ENCODE peak calls at places on chromosomes 13 and 19, in nine cellular contexts. H, C, X, B, N, K, R, G and Y are unnamed samples.

GRCh38 chr19:2176336-2176994 is 12.7 kb downstream of the DOT1L start:
- DNase-seq in H (no peak), C (no peak), X (no peak), B (no peak), N (no peak), K (no peak), R (no peak), G (no peak), Y (no peak)

GRCh38 chr13:31764556-31764955 is 25.2 kb downstream of the RXFP2 start:
- DNase-seq in H (no peak), C (no peak), X (no peak), B (no peak), N (no peak), K (no peak), R (no peak), G (no peak), Y (no peak)

GRCh38 chr13:112775791-112776279 is 86.0 kb downstream of the ATP11A start:
- DNase-seq in H (no peak), C (peak; percentile 44), X (no peak), B (no peak), N (no peak), K (no peak), R (no peak), G (no peak), Y (no peak)

GRCh38 chr19:13974073-13974472 is 21.8 kb downstream of the DCAF15 start:
- DNase-seq in H (no peak), C (no peak), X (no peak), B (no peak), N (no peak), K (no peak), R (no peak), G (peak; percentile 76), Y (no peak)

GRCh38 chr13:33676700-33677048 is 141.3 kb upstream of the RFC3 start:
- DNase-seq in H (no peak), C (no peak), X (peak; percentile 64), B (peak; percentile 74), N (peak; percentile 51), K (peak; percentile 87), R (peak; percentile 70), G (no peak), Y (no peak)

GRCh38 chr13:45229172-45229571 is 28.3 kb upstream of the KCTD4 start:
- DNase-seq in H (no peak), C (no peak), X (no peak), B (no peak), N (no peak), K (no peak), R (no peak), G (no peak), Y (no peak)

GRCh38 chr19:39212377-39212742 is 8.3 kb upstream of the SYCN start:
- DNase-seq in H (no peak), C (no peak), X (no peak), B (no peak), N (no peak), K (peak; percentile 28), R (peak; percentile 43), G (no peak), Y (no peak)

GRCh38 chr19:13751436-13751835 is 12.9 kb upstream of the MRI1 start:
- DNase-seq in H (no peak), C (no peak), X (no peak), B (no peak), N (no peak), K (no peak), R (no peak), G (no peak), Y (no peak)

GRCh38 chr19:58356236-58356970 is 3.1 kb upstream of the A1BG start:
- DNase-seq in H (no peak), C (no peak), X (no peak), B (no peak), N (no peak), K (no peak), R (no peak), G (peak; percentile 9), Y (no peak)

GRCh38 chr19:30371157-30371845 is 883 bp upstream of the ZNF536 start:
- DNase-seq in H (no peak), C (no peak), X (no peak), B (no peak), N (no peak), K (no peak), R (no peak), G (no peak), Y (no peak)

GRCh38 chr13:48221301-48222190 is 11.5 kb upstream of the ITM2B start:
- DNase-seq in H (no peak), C (no peak), X (no peak), B (no peak), N (no peak), K (peak; percentile 28), R (no peak), G (no peak), Y (no peak)

GRCh38 chr13:35954207-35954560 is 177.0 kb downstream of the DCLK1 start:
- DNase-seq in H (no peak), C (no peak), X (no peak), B (no peak), N (no peak), K (no peak), R (no peak), G (no peak), Y (no peak)

GRCh38 chr13:41590122-41590521 is 132.8 kb downstream of the RGCC start:
- DNase-seq in H (no peak), C (no peak), X (no peak), B (no peak), N (no peak), K (no peak), R (no peak), G (no peak), Y (no peak)

GRCh38 chr19:13430790-13431582 is 75.3 kb downstream of the CACNA1A start:
- DNase-seq in H (no peak), C (no peak), X (peak; percentile 17), B (peak; percentile 24), N (peak; percentile 59), K (peak; percentile 29), R (peak; percentile 37), G (no peak), Y (no peak)

GRCh38 chr13:53206455-53206854 is 177.8 kb downstream of the OLFM4 start:
- DNase-seq in H (no peak), C (no peak), X (no peak), B (no peak), N (no peak), K (no peak), R (no peak), G (no peak), Y (no peak)

GRCh38 chr13:30872685-30873443 is 33.2 kb upstream of the MEDAG start:
- DNase-seq in H (peak; percentile 69), C (peak; percentile 87), X (peak; percentile 39), B (peak; percentile 49), N (peak; percentile 87), K (peak; percentile 42), R (no peak), G (no peak), Y (no peak)

GRCh38 chr13:100088282-100088647 is 628 bp upstream of the PCCA start:
- DNase-seq in H (no peak), C (no peak), X (no peak), B (no peak), N (no peak), K (no peak), R (no peak), G (no peak), Y (no peak)

GRCh38 chr13:28059214-28059613 is 41.2 kb downstream of the FLT3 start:
- DNase-seq in H (no peak), C (no peak), X (peak; percentile 8), B (peak; percentile 37), N (no peak), K (peak; percentile 70), R (peak; percentile 57), G (no peak), Y (no peak)

GRCh38 chr19:31344403-31344802 is 4.8 kb downstream of the TSHZ3 start:
- DNase-seq in H (no peak), C (no peak), X (no peak), B (no peak), N (no peak), K (no peak), R (no peak), G (no peak), Y (no peak)

GRCh38 chr13:110262944-110263343 is 44.0 kb downstream of the COL4A1 start:
- DNase-seq in H (no peak), C (no peak), X (peak; percentile 53), B (peak; percentile 66), N (no peak), K (no peak), R (no peak), G (no peak), Y (no peak)
- H3K27ac ChIP-seq in H (peak overlapping the region; percentile 79), C (peak overlapping the region; percentile 79), X (no peak overlapping the region), B (peak overlapping the region; percentile 60), N (peak overlapping the region; percentile 37), K (no peak overlapping the region), R (peak overlapping the region; percentile 51), G (no peak overlapping the region), Y (peak overlapping the region; percentile 80)

DNA sequence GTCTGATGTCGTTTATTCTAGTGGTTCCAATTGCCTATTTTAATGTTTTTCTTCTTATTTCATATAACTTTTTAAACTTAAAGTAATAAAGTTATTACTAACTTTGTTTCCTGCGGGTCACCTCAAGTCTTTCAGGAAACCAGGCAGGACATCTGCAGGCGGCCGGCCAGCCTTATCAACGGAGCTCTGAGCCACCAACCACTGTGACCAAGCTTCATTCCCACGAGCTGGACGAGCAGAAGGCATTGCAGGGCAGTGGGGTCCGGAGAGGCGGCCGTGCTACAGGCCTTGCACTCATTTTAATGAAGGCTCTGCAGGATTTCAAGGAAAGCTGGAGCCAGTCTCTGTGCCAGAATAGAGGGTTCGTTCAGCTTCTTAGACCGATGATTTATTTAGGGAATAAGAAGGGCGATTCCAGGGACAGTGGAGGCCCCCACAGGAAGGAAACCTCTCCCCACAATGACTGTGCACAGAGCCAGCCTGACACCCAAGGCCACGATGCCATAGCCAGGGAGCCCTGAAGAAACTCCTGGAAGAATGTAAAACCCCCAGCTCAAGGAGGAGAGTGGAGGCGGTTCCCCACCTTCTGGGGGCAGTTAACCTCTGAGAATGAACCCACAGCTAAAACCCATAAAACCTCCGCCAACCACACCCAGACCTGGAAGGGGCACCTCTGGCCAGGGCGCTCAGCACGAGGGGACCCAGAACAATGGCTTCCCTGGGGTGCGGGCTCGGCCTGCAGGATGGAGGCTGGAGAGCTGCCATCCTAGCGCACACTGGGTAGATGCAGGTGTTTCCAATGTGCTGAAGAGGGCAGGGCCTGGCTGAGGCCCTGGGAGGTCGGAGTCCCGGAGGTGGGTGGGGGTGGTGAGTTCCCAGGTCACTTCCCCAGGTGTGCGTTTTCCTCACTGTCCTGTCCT is 75.0 kb downstream of the RASA3 start:
- DNase-seq in H (no peak), C (no peak), X (no peak), B (no peak), N (no peak), K (no peak), R (no peak), G (no peak), Y (no peak)
- H3K27ac ChIP-seq in H (peak overlapping the region; percentile 46), C (peak overlapping the region; percentile 31), X (no peak overlapping the region), B (no peak overlapping the region), N (peak overlapping the region; percentile 10), K (no peak overlapping the region), R (no peak overlapping the region), G (no peak overlapping the region), Y (peak overlapping the region; percentile 37)

GRCh38 chr19:45793178-45793564 is 526 bp upstream of the DMWD start:
- DNase-seq in H (no peak), C (no peak), X (no peak), B (no peak), N (no peak), K (no peak), R (no peak), G (no peak), Y (no peak)
- H3K27ac ChIP-seq in H (peak overlapping the region; percentile 30), C (peak overlapping the region; percentile 45), X (peak overlapping the region; percentile 9), B (no peak overlapping the region), N (no peak overlapping the region), K (no peak overlapping the region), R (no peak overlapping the region), G (no peak overlapping the region), Y (no peak overlapping the region)

GRCh38 chr13:23050126-23050525 is 130.7 kb upstream of the SGCG start:
- DNase-seq in H (no peak), C (no peak), X (no peak), B (no peak), N (no peak), K (no peak), R (no peak), G (no peak), Y (no peak)

GRCh38 chr13:23044906-23045305 is 135.9 kb upstream of the SGCG start:
- DNase-seq in H (no peak), C (no peak), X (no peak), B (no peak), N (no peak), K (no peak), R (no peak), G (no peak), Y (no peak)
- H3K27ac ChIP-seq in H (no peak overlapping the region), C (no peak overlapping the region), X (no peak overlapping the region), B (no peak overlapping the region), N (no peak overlapping the region), K (no peak overlapping the region), R (no peak overlapping the region), G (no peak overlapping the region), Y (no peak overlapping the region)